ENCODE peak calls at places on chromosomes 1 and 21, in nine cellular contexts. F, C, W, H, Q, D, K, U and V are unnamed samples.

GRCh38 chr1:182794802-182795201 is 5.2 kb downstream of the NPL start:
- DNase-seq in H (no peak), U (no peak), W (no peak), D (no peak), Q (no peak), F (peak), C (no peak), K (no peak), V (peak)

GRCh38 chr21:46118871-46119564 is 21.1 kb downstream of the COL6A2 start:
- DNase-seq in F (no peak), Q (peak), W (no peak), K (no peak), U (no peak), D (no peak), H (no peak), C (no peak), V (no peak)

GRCh38 chr1:227317541-227318002 is 720 bp downstream of the CDC42BPA start:
- DNase-seq in F (peak), C (peak), Q (peak), U (peak), W (peak), K (peak), D (no peak), H (no peak), V (peak)

GRCh38 chr1:17849216-17849615 is 94.1 kb downstream of the ACTL8 start:
- DNase-seq in D (no peak), K (no peak), Q (no peak), H (no peak), C (no peak), W (no peak), U (no peak), F (no peak), V (no peak)

GRCh38 chr1:211951856-211952255 is 83.5 kb downstream of the INTS7 start:
- DNase-seq in C (peak), Q (no peak), W (peak), D (no peak), H (peak), U (no peak), K (peak), F (no peak), V (peak)

GRCh38 chr1:64839270-64839669 is 94.4 kb downstream of the RAVER2 start:
- DNase-seq in W (no peak), K (no peak), C (no peak), U (no peak), F (no peak), Q (no peak), D (no peak), H (no peak), V (no peak)

GRCh38 chr1:39391741-39392679 is 99.4 kb upstream of the BMP8A start:
- DNase-seq in Q (no peak), H (no peak), U (no peak), C (peak), F (no peak), D (no peak), W (peak), K (peak), V (no peak)

GRCh38 chr1:14913475-14914155 is 239.9 kb upstream of the TMEM51 start:
- DNase-seq in C (no peak), Q (no peak), D (peak), K (no peak), H (no peak), U (no peak), F (no peak), W (no peak), V (peak)

GRCh38 chr21:27333091-27333490 is 366.2 kb upstream of the ADAMTS5 start:
- DNase-seq in W (no peak), H (no peak), Q (no peak), C (no peak), F (no peak), U (no peak), K (no peak), D (no peak), V (no peak)

GRCh38 chr21:36456714-36457399 is 23.1 kb downstream of the CLDN14 start:
- DNase-seq in D (no peak), F (no peak), H (no peak), W (peak), Q (no peak), C (no peak), K (no peak), U (no peak), V (no peak)

GRCh38 chr21:15192243-15192642 is 127.4 kb upstream of the NRIP1 start:
- DNase-seq in F (no peak), C (peak), Q (no peak), D (no peak), H (no peak), U (no peak), W (no peak), K (no peak), V (no peak)

GRCh38 chr1:16047791-16048475 is 4.4 kb downstream of the CLCNKB start:
- DNase-seq in F (no peak), K (no peak), D (no peak), W (no peak), H (no peak), C (no peak), Q (no peak), U (no peak), V (no peak)

GRCh38 chr1:151327903-151328674 is 873 bp upstream of the PI4KB start:
- DNase-seq in W (no peak), U (no peak), K (no peak), D (no peak), H (no peak), Q (no peak), F (peak), C (peak), V (no peak)

GRCh38 chr1:108732398-108732797 is 14.1 kb upstream of the STXBP3 start:
- DNase-seq in Q (no peak), D (no peak), C (no peak), H (no peak), K (no peak), F (no peak), U (no peak), W (no peak), V (no peak)

GRCh38 chr1:157219182-157219581 is 81.0 kb upstream of the ETV3 start:
- DNase-seq in D (no peak), U (no peak), K (no peak), W (no peak), Q (no peak), F (no peak), H (no peak), C (no peak), V (no peak)

GRCh38 chr1:54558434-54559030 is 10.5 kb downstream of the ACOT11 start:
- DNase-seq in D (no peak), W (no peak), Q (no peak), H (no peak), K (no peak), C (no peak), F (no peak), U (no peak), V (no peak)

GRCh38 chr1:119310301-119310700 is 58.3 kb upstream of the HAO2 start:
- DNase-seq in U (no peak), C (no peak), F (no peak), K (no peak), D (no peak), H (no peak), Q (no peak), W (no peak), V (no peak)

GRCh38 chr1:211591980-211592493 is 13.1 kb upstream of the SLC30A1 start:
- DNase-seq in Q (no peak), K (no peak), D (no peak), U (no peak), H (no peak), F (no peak), C (no peak), W (peak), V (no peak)

DNA sequence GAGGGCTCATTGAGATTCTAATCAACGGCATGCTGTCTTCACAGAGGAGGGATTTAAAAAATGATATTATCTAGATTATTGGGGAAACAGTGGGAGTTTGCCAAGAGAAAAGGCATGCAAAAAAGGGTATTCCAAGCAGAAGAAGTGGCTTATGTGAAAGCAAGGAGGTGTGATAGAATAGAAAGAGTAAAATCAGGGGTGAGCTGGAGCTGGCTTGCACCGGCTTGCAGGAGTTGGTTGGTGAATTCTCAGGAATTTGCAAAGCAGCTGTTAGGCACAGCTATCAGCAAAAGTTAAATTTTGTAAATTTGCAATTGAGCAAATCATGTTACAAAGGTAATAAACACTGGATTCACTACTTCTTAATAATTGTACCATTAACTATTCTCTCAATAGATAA is 91.7 kb upstream of the WNT4 start:
- DNase-seq in D (no peak), W (no peak), Q (no peak), K (no peak), F (no peak), U (no peak), H (no peak), C (no peak), V (no peak)
- H3K4me3 ChIP-seq in D (no peak), W (no peak), Q (no peak), K (no peak), F (no peak), U (no peak), H (no peak), C (no peak), V (no peak)

GRCh38 chr1:247332901-247333361 is 1.3 kb upstream of the ZNF496 start:
- DNase-seq in C (no peak), Q (no peak), F (no peak), W (peak), K (no peak), D (no peak), H (no peak), U (no peak), V (peak)
- TF ChIP-seq MAX in C (no peak), Q (no peak), F (no peak), W (no peak), K (no peak), D (no peak), H (no peak), U (no peak), V (no peak)

GRCh38 chr21:44456207-44456914 is 1.1 kb downstream of the LRRC3 start:
- DNase-seq in H (no peak), C (no peak), F (no peak), U (no peak), Q (no peak), W (peak), K (no peak), D (no peak), V (no peak)
- H3K4me3 ChIP-seq in H (peak), C (peak), F (no peak), U (peak), Q (peak), W (no peak), K (peak), D (no peak), V (no peak)

DNA sequence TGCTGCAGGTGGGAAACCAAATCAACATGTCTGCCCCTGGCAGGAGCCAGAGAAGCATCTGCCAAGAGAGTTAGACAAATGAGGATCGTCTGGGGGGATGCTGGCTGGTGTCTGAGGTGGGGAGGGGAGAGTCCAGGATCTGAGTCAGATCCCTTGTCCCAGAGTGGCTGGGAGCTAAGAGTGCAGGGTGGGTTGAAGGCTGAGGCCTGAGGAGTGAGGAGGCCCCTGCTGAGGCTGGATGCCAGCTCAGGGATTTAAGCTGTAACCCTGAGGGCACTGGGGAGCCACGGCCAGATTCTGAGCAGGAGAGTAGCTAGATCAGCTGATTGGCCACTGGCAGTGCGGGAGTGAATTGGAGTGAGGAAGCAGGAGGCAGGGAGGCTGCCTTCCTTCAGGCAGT is 115.2 kb downstream of the EPHB2 start:
- DNase-seq in D (no peak), K (no peak), H (no peak), U (no peak), C (no peak), Q (peak), F (no peak), W (no peak), V (no peak)
- TF ChIP-seq MAX in D (no peak), K (no peak), H (no peak), U (no peak), C (no peak), Q (no peak), F (no peak), W (no peak), V (no peak)

DNA sequence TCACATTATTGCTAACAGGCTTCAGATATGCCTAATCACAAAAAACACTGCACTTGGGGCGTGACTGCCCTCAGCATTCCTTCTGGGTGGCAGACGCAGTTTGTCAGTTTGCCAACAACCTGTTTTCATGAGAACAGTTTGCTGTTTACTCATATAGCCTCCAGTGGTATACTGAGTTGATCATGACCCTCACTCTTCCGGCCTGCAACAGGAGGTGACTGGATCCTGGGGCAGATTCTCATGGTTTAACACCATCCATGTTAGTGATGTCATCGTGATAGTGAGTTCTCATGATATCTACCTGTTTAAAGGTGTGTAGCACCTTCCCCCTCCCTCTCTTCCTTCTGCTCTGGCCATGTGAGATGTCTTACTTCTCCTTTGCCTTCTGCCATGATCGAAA is 555.2 kb downstream of the PLPP3 start:
- DNase-seq in K (no peak), Q (no peak), D (no peak), F (no peak), W (no peak), C (no peak), H (no peak), U (no peak), V (no peak)
- H3K4me3 ChIP-seq in K (no peak), Q (no peak), D (no peak), F (no peak), W (no peak), C (no peak), H (no peak), U (no peak), V (no peak)

GRCh38 chr1:89908993-89909436 is 85.9 kb upstream of the ZNF326 start:
- DNase-seq in U (no peak), Q (peak), W (no peak), H (no peak), K (no peak), C (peak), D (no peak), F (no peak), V (peak)
- TF ChIP-seq MAX in U (no peak), Q (peak), W (no peak), H (no peak), K (no peak), C (no peak), D (no peak), F (no peak), V (no peak)

DNA sequence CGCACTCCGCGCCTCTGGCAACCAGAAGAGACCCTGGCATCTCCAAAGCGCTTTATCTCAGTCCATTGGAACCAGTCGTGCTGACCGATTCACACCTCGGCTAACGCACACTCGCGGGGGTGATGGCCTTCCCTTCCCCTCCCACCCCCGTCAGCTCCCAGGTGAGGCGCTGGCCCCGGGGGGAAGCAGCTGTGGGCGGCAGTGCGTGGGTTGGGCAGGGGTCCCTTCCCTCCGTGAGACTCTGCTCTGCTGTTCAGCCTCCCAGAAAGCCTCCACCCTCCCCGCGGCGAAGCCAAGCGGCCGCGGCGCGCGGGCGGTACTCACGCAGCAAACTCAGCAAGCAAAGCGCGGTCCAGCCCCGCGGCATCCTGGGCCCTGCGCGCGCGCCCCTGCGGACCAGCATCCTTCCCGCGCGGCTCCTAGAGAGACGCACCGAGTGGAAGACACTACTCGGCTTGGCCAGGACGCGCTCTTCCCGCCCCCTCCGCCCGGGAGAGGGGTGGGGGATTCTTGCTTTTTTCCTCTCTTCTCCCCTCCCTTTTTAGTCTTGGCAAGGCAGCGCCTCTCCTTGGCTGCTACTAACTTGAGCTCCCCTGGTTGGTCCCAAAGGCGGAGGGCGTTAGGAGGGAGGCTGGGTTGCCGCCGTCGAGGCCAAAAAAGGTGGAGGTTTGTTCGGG is at the start of gene CD34:
- DNase-seq in K (no peak), D (no peak), H (no peak), Q (peak), W (peak), U (no peak), C (no peak), F (no peak), V (no peak)
- H3K4me3 ChIP-seq in K (no peak), D (no peak), H (no peak), Q (peak), W (peak), U (peak), C (peak), F (no peak), V (no peak)